ENCODE peak calls at places on chromosomes 1 and 21, in eight cellular contexts. One of them, this sample, is unnamed. For H3K4me1 and H3K9me3, the result is how much of the 10 kb centered on the place peaks cover.

GRCh38 chr21:32884062-32884461 is 112.5 kb upstream of the PAXBP1 start:
- DNase-seq in left ventricle myocardium inferior: no peak
- DNase-seq in lung: no peak
- DNase-seq in stomach: no peak
- DNase-seq in transverse colon: no peak
- DNase-seq in kidney: no peak
- DNase-seq in mammary epithelial cell: no peak
- DNase-seq in uterus: no peak
- DNase-seq in this sample: no peak

GRCh38 chr1:18047122-18047521 is 60.5 kb upstream of the IGSF21 start:
- DNase-seq in uterus: no peak
- DNase-seq in left ventricle myocardium inferior: no peak
- DNase-seq in mammary epithelial cell: no peak
- DNase-seq in stomach: no peak
- DNase-seq in transverse colon: no peak
- DNase-seq in kidney: no peak
- DNase-seq in lung: no peak
- DNase-seq in this sample: no peak

GRCh38 chr1:24900486-24900849 is 29.6 kb downstream of the RUNX3 start:
- DNase-seq in left ventricle myocardium inferior: no peak
- DNase-seq in transverse colon: peak
- DNase-seq in lung: no peak
- DNase-seq in uterus: no peak
- DNase-seq in kidney: peak
- DNase-seq in mammary epithelial cell: no peak
- DNase-seq in stomach: peak
- DNase-seq in this sample: no peak

GRCh38 chr1:14259191-14259757 is 339.2 kb upstream of the KAZN start:
- DNase-seq in left ventricle myocardium inferior: peak
- DNase-seq in kidney: peak
- DNase-seq in lung: peak
- DNase-seq in stomach: peak
- DNase-seq in uterus: peak
- DNase-seq in mammary epithelial cell: no peak
- DNase-seq in transverse colon: peak
- DNase-seq in this sample: peak

GRCh38 chr1:167718926-167719691 is 2.7 kb upstream of the MPZL1 start:
- DNase-seq in uterus: no peak
- DNase-seq in mammary epithelial cell: no peak
- DNase-seq in lung: no peak
- DNase-seq in stomach: no peak
- DNase-seq in transverse colon: no peak
- DNase-seq in left ventricle myocardium inferior: no peak
- DNase-seq in kidney: no peak
- DNase-seq in this sample: no peak

GRCh38 chr1:61327436-61327835 is 245.1 kb downstream of the NFIA start:
- DNase-seq in left ventricle myocardium inferior: no peak
- DNase-seq in mammary epithelial cell: no peak
- DNase-seq in uterus: no peak
- DNase-seq in transverse colon: no peak
- DNase-seq in lung: no peak
- DNase-seq in kidney: no peak
- DNase-seq in stomach: no peak
- DNase-seq in this sample: no peak

GRCh38 chr1:221435510-221435909 is 306.4 kb downstream of the DUSP10 start:
- DNase-seq in lung: no peak
- DNase-seq in mammary epithelial cell: peak
- DNase-seq in stomach: no peak
- DNase-seq in uterus: no peak
- DNase-seq in left ventricle myocardium inferior: no peak
- DNase-seq in transverse colon: no peak
- DNase-seq in kidney: no peak
- DNase-seq in this sample: no peak

GRCh38 chr1:112748396-112748795 is 33.3 kb upstream of the PPM1J start:
- DNase-seq in transverse colon: no peak
- DNase-seq in left ventricle myocardium inferior: no peak
- DNase-seq in stomach: no peak
- DNase-seq in mammary epithelial cell: no peak
- DNase-seq in kidney: no peak
- DNase-seq in uterus: no peak
- DNase-seq in lung: no peak
- DNase-seq in this sample: no peak

GRCh38 chr21:37712204-37712934 is 203.9 kb downstream of the KCNJ6 start:
- DNase-seq in transverse colon: peak
- DNase-seq in mammary epithelial cell: peak
- DNase-seq in uterus: no peak
- DNase-seq in stomach: peak
- DNase-seq in lung: peak
- DNase-seq in kidney: no peak
- DNase-seq in left ventricle myocardium inferior: peak
- DNase-seq in this sample: peak

GRCh38 chr1:245277276-245277675 is 122.5 kb downstream of the KIF26B start:
- DNase-seq in stomach: peak
- DNase-seq in left ventricle myocardium inferior: no peak
- DNase-seq in kidney: no peak
- DNase-seq in mammary epithelial cell: no peak
- DNase-seq in transverse colon: peak
- DNase-seq in lung: no peak
- DNase-seq in uterus: no peak
- DNase-seq in this sample: no peak

GRCh38 chr21:45266518-45267389 is 20.9 kb downstream of the POFUT2 start:
- DNase-seq in stomach: peak
- DNase-seq in transverse colon: no peak
- DNase-seq in uterus: no peak
- DNase-seq in kidney: peak
- DNase-seq in lung: no peak
- DNase-seq in left ventricle myocardium inferior: no peak
- DNase-seq in mammary epithelial cell: no peak
- DNase-seq in this sample: no peak

GRCh38 chr21:17371470-17371869 is 141.4 kb upstream of the CXADR start:
- DNase-seq in lung: no peak
- DNase-seq in transverse colon: no peak
- DNase-seq in kidney: no peak
- DNase-seq in stomach: no peak
- DNase-seq in uterus: no peak
- DNase-seq in left ventricle myocardium inferior: no peak
- DNase-seq in mammary epithelial cell: peak
- DNase-seq in this sample: no peak

GRCh38 chr21:31426235-31426797 is 82.3 kb upstream of the TIAM1 start:
- DNase-seq in uterus: no peak
- DNase-seq in stomach: no peak
- DNase-seq in left ventricle myocardium inferior: no peak
- DNase-seq in lung: no peak
- DNase-seq in kidney: no peak
- DNase-seq in mammary epithelial cell: no peak
- DNase-seq in transverse colon: no peak
- DNase-seq in this sample: no peak

GRCh38 chr1:64392109-64392508 is 77.8 kb upstream of the CACHD1 start:
- DNase-seq in transverse colon: no peak
- DNase-seq in uterus: no peak
- DNase-seq in left ventricle myocardium inferior: no peak
- DNase-seq in stomach: peak
- DNase-seq in mammary epithelial cell: peak
- DNase-seq in kidney: no peak
- DNase-seq in lung: no peak
- DNase-seq in this sample: no peak

GRCh38 chr1:57678138-57678537 is 254.3 kb upstream of the DAB1 start:
- DNase-seq in uterus: no peak
- DNase-seq in mammary epithelial cell: no peak
- DNase-seq in kidney: no peak
- DNase-seq in transverse colon: no peak
- DNase-seq in lung: no peak
- DNase-seq in stomach: no peak
- DNase-seq in left ventricle myocardium inferior: no peak
- DNase-seq in this sample: no peak

GRCh38 chr1:44515416-44515815 is 110.4 kb downstream of the RNF220 start:
- DNase-seq in kidney: no peak
- DNase-seq in lung: no peak
- DNase-seq in uterus: no peak
- DNase-seq in mammary epithelial cell: peak
- DNase-seq in transverse colon: no peak
- DNase-seq in left ventricle myocardium inferior: no peak
- DNase-seq in stomach: no peak
- DNase-seq in this sample: no peak

GRCh38 chr1:82227696-82228095 is 427.0 kb downstream of the ADGRL2 start:
- DNase-seq in uterus: no peak
- DNase-seq in mammary epithelial cell: peak
- DNase-seq in left ventricle myocardium inferior: no peak
- DNase-seq in kidney: no peak
- DNase-seq in stomach: no peak
- DNase-seq in transverse colon: no peak
- DNase-seq in lung: no peak
- DNase-seq in this sample: no peak

GRCh38 chr1:33096358-33097005 is 15.5 kb downstream of the AZIN2 start:
- DNase-seq in stomach: peak
- DNase-seq in mammary epithelial cell: no peak
- DNase-seq in left ventricle myocardium inferior: no peak
- DNase-seq in kidney: no peak
- DNase-seq in lung: no peak
- DNase-seq in uterus: no peak
- DNase-seq in transverse colon: no peak
- DNase-seq in this sample: no peak

GRCh38 chr1:174911626-174912025 is 88.1 kb upstream of the CACYBP start:
- DNase-seq in kidney: no peak
- DNase-seq in transverse colon: no peak
- DNase-seq in left ventricle myocardium inferior: no peak
- DNase-seq in lung: no peak
- DNase-seq in stomach: no peak
- DNase-seq in uterus: no peak
- DNase-seq in mammary epithelial cell: no peak
- DNase-seq in this sample: no peak

GRCh38 chr21:35400233-35400939 is 351.3 kb upstream of the RUNX1 start:
- DNase-seq in lung: no peak
- DNase-seq in kidney: no peak
- DNase-seq in uterus: no peak
- DNase-seq in mammary epithelial cell: peak
- DNase-seq in left ventricle myocardium inferior: no peak
- DNase-seq in stomach: no peak
- DNase-seq in transverse colon: peak
- DNase-seq in this sample: no peak

GRCh38 chr1:180262628-180263488 is 32.8 kb downstream of the LHX4 start:
- DNase-seq in transverse colon: no peak
- DNase-seq in lung: no peak
- DNase-seq in kidney: no peak
- DNase-seq in left ventricle myocardium inferior: no peak
- DNase-seq in mammary epithelial cell: no peak
- DNase-seq in uterus: no peak
- DNase-seq in stomach: no peak
- DNase-seq in this sample: no peak

GRCh38 chr1:10664251-10664650 is 132.2 kb downstream of the CASZ1 start:
- DNase-seq in mammary epithelial cell: no peak
- DNase-seq in left ventricle myocardium inferior: peak
- DNase-seq in kidney: no peak
- DNase-seq in transverse colon: no peak
- DNase-seq in lung: no peak
- DNase-seq in stomach: peak
- DNase-seq in uterus: no peak
- DNase-seq in this sample: no peak
- H3K4me1 ChIP-seq in mammary epithelial cell: under half
- H3K4me1 ChIP-seq in left ventricle myocardium inferior: half or more
- H3K4me1 ChIP-seq in kidney: under half
- H3K4me1 ChIP-seq in transverse colon: under half
- H3K4me1 ChIP-seq in lung: under half
- H3K4me1 ChIP-seq in stomach: half or more
- H3K4me1 ChIP-seq in uterus: under half
- H3K4me1 ChIP-seq in this sample: half or more

GRCh38 chr1:10692401-10693021 is 103.9 kb downstream of the CASZ1 start:
- DNase-seq in lung: peak
- DNase-seq in left ventricle myocardium inferior: no peak
- DNase-seq in stomach: peak
- DNase-seq in uterus: no peak
- DNase-seq in transverse colon: peak
- DNase-seq in mammary epithelial cell: no peak
- DNase-seq in kidney: no peak
- DNase-seq in this sample: no peak
- TF ChIP-seq CTCF in lung: no peak
- TF ChIP-seq CTCF in left ventricle myocardium inferior: peak
- TF ChIP-seq CTCF in stomach: peak
- TF ChIP-seq CTCF in uterus: no peak
- TF ChIP-seq CTCF in transverse colon: peak
- TF ChIP-seq CTCF in mammary epithelial cell: peak
- TF ChIP-seq CTCF in kidney: peak
- TF ChIP-seq CTCF in this sample: no peak

DNA sequence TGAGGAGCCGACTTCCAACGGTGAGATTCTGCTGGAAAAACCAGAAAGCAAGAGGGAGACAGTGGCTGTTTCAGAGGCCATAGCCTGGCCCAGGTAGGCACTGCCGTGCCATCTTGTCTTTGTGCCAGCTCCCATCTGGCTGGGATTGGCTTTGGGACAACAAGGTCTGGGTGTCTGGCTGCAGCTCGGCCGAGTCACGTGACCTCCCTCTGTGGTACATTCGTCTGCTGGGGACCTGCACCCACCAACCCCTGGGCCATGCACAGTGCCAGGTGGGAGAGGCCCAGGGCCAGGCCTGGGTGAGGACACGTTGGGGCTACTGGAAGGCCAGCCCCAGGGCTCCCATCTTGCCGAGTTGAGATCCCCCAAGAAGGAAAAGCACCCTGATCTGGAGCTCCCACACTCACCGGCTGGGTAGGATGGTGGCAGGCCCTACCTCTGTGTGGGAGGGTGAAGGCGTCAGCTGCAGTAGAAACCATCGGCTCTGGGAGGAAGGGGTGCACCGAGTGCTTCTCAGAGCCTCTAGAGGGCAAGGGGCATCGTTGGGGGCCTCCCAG is 25.3 kb upstream of the TTC34 start:
- DNase-seq in stomach: no peak
- DNase-seq in uterus: no peak
- DNase-seq in transverse colon: no peak
- DNase-seq in left ventricle myocardium inferior: no peak
- DNase-seq in lung: no peak
- DNase-seq in kidney: peak
- DNase-seq in mammary epithelial cell: no peak
- DNase-seq in this sample: no peak
- H3K9me3 ChIP-seq in stomach: under half
- H3K9me3 ChIP-seq in uterus: under half
- H3K9me3 ChIP-seq in transverse colon: under half
- H3K9me3 ChIP-seq in left ventricle myocardium inferior: under half
- H3K9me3 ChIP-seq in lung: under half
- H3K9me3 ChIP-seq in kidney: under half
- H3K9me3 ChIP-seq in mammary epithelial cell: under half
- H3K9me3 ChIP-seq in this sample: under half

DNA sequence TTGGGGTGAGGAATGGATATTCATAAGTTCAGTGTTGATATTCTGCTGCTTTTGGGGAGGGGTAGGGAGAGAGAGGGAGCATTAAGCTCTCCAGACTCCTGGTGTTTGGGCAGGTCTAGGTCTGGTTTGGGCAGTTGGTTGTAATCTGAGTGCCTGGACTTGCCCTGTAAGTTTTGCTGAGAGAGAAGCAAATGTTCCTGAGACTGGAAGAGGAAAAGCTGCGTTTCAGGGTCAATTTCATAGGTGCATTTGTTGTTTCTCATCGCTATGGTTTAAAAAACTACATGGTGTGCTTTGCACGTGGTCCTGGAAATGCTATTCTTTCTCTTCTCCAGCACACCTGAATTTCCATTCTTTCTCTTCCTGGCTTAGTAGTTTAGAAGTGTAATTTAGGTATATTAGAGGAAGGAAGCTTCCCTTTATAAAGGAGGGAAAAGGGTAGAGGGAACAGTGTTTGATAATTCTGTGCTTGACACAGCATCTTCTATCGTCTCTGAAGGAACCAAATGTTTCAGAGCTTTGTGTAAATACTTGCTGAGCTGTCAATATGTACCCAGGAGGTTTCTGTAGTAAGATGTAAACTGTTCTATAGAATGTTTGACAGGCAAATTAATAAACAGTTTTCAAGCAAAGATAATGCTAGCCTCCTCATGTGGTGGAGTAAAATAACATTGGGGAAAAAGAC is 6.3 kb downstream of the ARID1A start:
- DNase-seq in lung: no peak
- DNase-seq in transverse colon: no peak
- DNase-seq in kidney: no peak
- DNase-seq in stomach: no peak
- DNase-seq in left ventricle myocardium inferior: no peak
- DNase-seq in uterus: no peak
- DNase-seq in mammary epithelial cell: peak
- DNase-seq in this sample: no peak
- H3K4me1 ChIP-seq in lung: under half
- H3K4me1 ChIP-seq in transverse colon: half or more
- H3K4me1 ChIP-seq in kidney: half or more
- H3K4me1 ChIP-seq in stomach: half or more
- H3K4me1 ChIP-seq in left ventricle myocardium inferior: half or more
- H3K4me1 ChIP-seq in uterus: under half
- H3K4me1 ChIP-seq in mammary epithelial cell: half or more
- H3K4me1 ChIP-seq in this sample: half or more